ENCODE peak calls at places on chromosomes 7 and 10, in five cellular contexts. N is AG10803, C is epithelial cell of esophagus, K is kidney, D is astrocyte of the spinal cord. U is an unnamed sample.

GRCh38 chr10:86661161-86662025 is 6.9 kb upstream of the LDB3 start:
- DNase-seq in N (peak), C (peak), K (peak), D (no peak), U (peak)

GRCh38 chr10:118107040-118107439 is 60.3 kb upstream of the RAB11FIP2 start:
- DNase-seq in N (peak), C (peak), K (no peak), D (no peak), U (no peak)

GRCh38 chr10:74145133-74145532 is 5.5 kb downstream of the AP3M1 start:
- DNase-seq in N (peak), C (no peak), K (no peak), D (peak), U (peak)

GRCh38 chr10:69250041-69250440 is 28.3 kb upstream of the HK1 start:
- DNase-seq in N (no peak), C (no peak), K (no peak), D (no peak), U (no peak)

GRCh38 chr10:120424198-120424464 is 32.9 kb upstream of the PLPP4 start:
- DNase-seq in N (no peak), C (no peak), K (no peak), D (no peak), U (no peak)

GRCh38 chr10:125091891-125092290 is 68.5 kb downstream of the CTBP2 start:
- DNase-seq in N (no peak), C (no peak), K (no peak), D (no peak), U (peak)

GRCh38 chr7:137882261-137882668 is 35.5 kb upstream of the DGKI start:
- DNase-seq in N (peak), C (peak), K (no peak), D (peak), U (peak)

GRCh38 chr10:3364768-3365480 is 192.3 kb upstream of the PITRM1 start:
- DNase-seq in N (no peak), C (no peak), K (no peak), D (no peak), U (no peak)

GRCh38 chr10:120541971-120542370 is 84.9 kb downstream of the PLPP4 start:
- DNase-seq in N (no peak), C (no peak), K (no peak), D (peak), U (no peak)

GRCh38 chr7:17697128-17697881 is 243.0 kb downstream of the SNX13 start:
- DNase-seq in N (no peak), C (no peak), K (no peak), D (no peak), U (peak)

GRCh38 chr7:141220263-141220662 is 146.4 kb downstream of the TMEM178B start:
- DNase-seq in N (no peak), C (no peak), K (no peak), D (no peak), U (no peak)

GRCh38 chr7:13279854-13280435 is 592.5 kb downstream of the ARL4A start:
- DNase-seq in N (peak), C (peak), K (no peak), D (peak), U (peak)

GRCh38 chr7:15558747-15559146 is 3.1 kb downstream of the AGMO start:
- DNase-seq in N (peak), C (peak), K (no peak), D (peak), U (peak)

GRCh38 chr7:134669845-134670373 is 23.3 kb downstream of the BPGM start:
- DNase-seq in N (peak), C (peak), K (peak), D (peak), U (peak)

GRCh38 chr10:100506596-100507356 is 12.9 kb downstream of the SEC31B start:
- DNase-seq in N (peak), C (peak), K (no peak), D (peak), U (peak)

GRCh38 chr7:117323877-117324699 is 1.2 kb upstream of the WNT2 start:
- DNase-seq in N (peak), C (peak), K (peak), D (peak), U (peak)

GRCh38 chr7:24337180-24337579 is 53.2 kb downstream of the NPY start:
- DNase-seq in N (no peak), C (peak), K (no peak), D (no peak), U (no peak)

GRCh38 chr10:11197266-11197712 is 179.6 kb downstream of the CELF2 start:
- DNase-seq in N (peak), C (peak), K (no peak), D (no peak), U (no peak)

GRCh38 chr7:38382627-38383026 is 109.2 kb upstream of the TARP start:
- DNase-seq in N (peak), C (no peak), K (no peak), D (peak), U (peak)

GRCh38 chr7:153415632-153416031 is 636.6 kb upstream of the DPP6 start:
- DNase-seq in N (no peak), C (no peak), K (no peak), D (no peak), U (no peak)

GRCh38 chr10:96280859-96281258 is 9.5 kb upstream of the BLNK start:
- DNase-seq in N (no peak), C (peak), K (no peak), D (no peak), U (no peak)

GRCh38 chr10:6299743-6300105 is 97.0 kb downstream of the PFKFB3 start:
- DNase-seq in N (no peak), C (no peak), K (no peak), D (no peak), U (no peak)

GRCh38 chr7:395643-396042 is 105.7 kb downstream of the FOXL3 start:
- DNase-seq in N (no peak), C (no peak), K (no peak), D (no peak), U (no peak)

GRCh38 chr7:68925241-68925640 is 673.0 kb upstream of the AUTS2 start:
- DNase-seq in N (no peak), C (no peak), K (no peak), D (no peak), U (no peak)

GRCh38 chr7:158097511-158098124 is 490.0 kb downstream of the PTPRN2 start:
- DNase-seq in N (no peak), C (no peak), K (peak), D (no peak), U (no peak)

GRCh38 chr10:18308600-18308999 is 168.4 kb downstream of the CACNB2 start:
- DNase-seq in N (no peak), C (no peak), K (no peak), D (no peak), U (peak)

GRCh38 chr7:39228946-39229345 is 251.2 kb downstream of the POU6F2 start:
- DNase-seq in N (peak), C (no peak), K (no peak), D (peak), U (no peak)

GRCh38 chr7:35630573-35630972 is 64.4 kb downstream of the HERPUD2 start:
- DNase-seq in N (peak), C (no peak), K (no peak), D (peak), U (peak)

GRCh38 chr7:100602889-100603696 is 930 bp downstream of the PCOLCE start:
- DNase-seq in N (peak), C (no peak), K (peak), D (peak), U (peak)

GRCh38 chr7:41716691-41717090 is 13.8 kb upstream of the INHBA start:
- DNase-seq in N (no peak), C (no peak), K (no peak), D (no peak), U (peak)

GRCh38 chr10:14617125-14617524 is 157.6 kb downstream of the FAM107B start:
- DNase-seq in N (no peak), C (peak), K (no peak), D (no peak), U (no peak)
- H3K4me3 ChIP-seq in N (no peak), C (no peak), K (no peak), D (no peak), U (no peak)

GRCh38 chr10:47403401-47404318 is 19.6 kb upstream of the ZNF488 start:
- DNase-seq in N (peak), C (no peak), K (peak), D (no peak), U (peak)
- TF ChIP-seq CTCF in N (no peak), C (no peak), K (no peak), D (peak), U (no peak)

GRCh38 chr10:516766-517165 is 172.7 kb downstream of the DIP2C start:
- DNase-seq in N (no peak), C (no peak), K (peak), D (no peak), U (no peak)

GRCh38 chr10:511849-512191 is 177.6 kb downstream of the DIP2C start:
- DNase-seq in N (no peak), C (no peak), K (peak), D (no peak), U (no peak)

GRCh38 chr10:513393-513792 is 176.1 kb downstream of the DIP2C start:
- DNase-seq in N (no peak), C (no peak), K (peak), D (no peak), U (no peak)

GRCh38 chr10:515674-516073 is 173.8 kb downstream of the DIP2C start:
- DNase-seq in N (no peak), C (no peak), K (no peak), D (no peak), U (no peak)

GRCh38 chr10:514137-514671 is 175.3 kb downstream of the DIP2C start:
- DNase-seq in N (no peak), C (no peak), K (peak), D (no peak), U (no peak)
- H3K4me3 ChIP-seq in N (no peak), C (no peak), K (no peak), D (no peak), U (no peak)

GRCh38 chr7:106732045-106732444 is 71.1 kb upstream of the CCDC71L start:
- DNase-seq in N (no peak), C (no peak), K (no peak), D (no peak), U (no peak)

GRCh38 chr7:106736508-106737201 is 75.7 kb upstream of the CCDC71L start:
- DNase-seq in N (peak), C (peak), K (no peak), D (peak), U (peak)

GRCh38 chr7:106736123-106736507 is 75.2 kb upstream of the CCDC71L start:
- DNase-seq in N (no peak), C (no peak), K (no peak), D (no peak), U (no peak)

GRCh38 chr7:106735637-106736036 is 74.7 kb upstream of the CCDC71L start:
- DNase-seq in N (no peak), C (no peak), K (no peak), D (no peak), U (no peak)

GRCh38 chr7:106737202-106737562 is 76.2 kb upstream of the CCDC71L start:
- DNase-seq in N (peak), C (peak), K (no peak), D (peak), U (peak)
- TF ChIP-seq CTCF in N (peak), C (peak), K (peak), D (peak), U (peak)